ENCODE peak calls at places on chromosome 12, in four cellular contexts. A is mucosa of gallbladder, J is AG08395, T is fibroblast of gingiva. E is an unnamed sample.

GRCh38 chr12:1162083-1162760 is 171.2 kb downstream of the ERC1 start:
- DNase-seq in A (no peak), J (no peak), T (no peak), E (no peak)

GRCh38 chr12:58310368-58310767 is 369.0 kb downstream of the ATP23 start:
- DNase-seq in A (no peak), J (peak; percentile 9), T (peak; percentile 40), E (peak; percentile 63)

GRCh38 chr12:49674318-49674985 is 32.8 kb downstream of the FMNL3 start:
- DNase-seq in A (no peak), J (peak; percentile 43), T (peak; percentile 26), E (peak; percentile 43)

GRCh38 chr12:77946541-77947021 is 115.9 kb downstream of the NAV3 start:
- DNase-seq in A (no peak), J (peak; percentile 3), T (peak; percentile 72), E (peak; percentile 30)

GRCh38 chr12:123696209-123696608 is 15.9 kb upstream of the ATP6V0A2 start:
- DNase-seq in A (no peak), J (no peak), T (no peak), E (no peak)

GRCh38 chr12:46390881-46391280 is 18.3 kb upstream of the SLC38A2 start:
- DNase-seq in A (no peak), J (no peak), T (no peak), E (no peak)

GRCh38 chr12:73308747-73309146 is 1036.6 kb downstream of the TRHDE start:
- DNase-seq in A (no peak), J (no peak), T (no peak), E (no peak)

GRCh38 chr12:105141320-105141918 is 33.9 kb downstream of the WASHC4 start:
- DNase-seq in A (no peak), J (no peak), T (no peak), E (no peak)

GRCh38 chr12:120229071-120229582 is 28.2 kb upstream of the RPLP0 start:
- DNase-seq in A (no peak), J (no peak), T (no peak), E (no peak)

GRCh38 chr12:132505852-132506219 is 15.9 kb downstream of the FBRSL1 start:
- DNase-seq in A (no peak), J (no peak), T (no peak), E (peak; percentile 22)

GRCh38 chr12:101044512-101045074 is 165.4 kb downstream of the SLC5A8 start:
- DNase-seq in A (no peak), J (no peak), T (no peak), E (no peak)